ENCODE peak calls at places on chromosomes 1 and 21, in nine cellular contexts. Q is CD4-positive, CD25-positive, alpha-beta regulatory T cell; I is heart left ventricle; J is HCT116; H is stomach; K is CD8-positive, alpha-beta T cell; U is CD8-positive, alpha-beta memory T cell; S is neuronal stem cell; X is A549. W is an unnamed sample.

GRCh38 chr1:105172803-105173202 is 1423.1 kb downstream of the AMY1C start:
- DNase-seq in X (no peak), H (no peak), Q (no peak), J (no peak), U (no peak), K (no peak), S (peak; percentile 27), I (no peak), W (no peak)

GRCh38 chr21:42766756-42767560 is 112.4 kb downstream of the WDR4 start:
- DNase-seq in S (no peak), J (no peak), H (no peak), K (no peak), Q (no peak), I (no peak), U (no peak), X (no peak), W (no peak)

GRCh38 chr1:172708452-172708851 is 49.5 kb downstream of the FASLG start:
- DNase-seq in S (no peak), J (no peak), I (no peak), K (peak; percentile 21), X (no peak), U (no peak), H (no peak), Q (no peak), W (no peak)

GRCh38 chr1:184034761-184035379 is 2.7 kb downstream of the COLGALT2 start:
- DNase-seq in J (no peak), K (no peak), I (no peak), X (no peak), S (no peak), U (no peak), H (no peak), Q (no peak), W (no peak)

GRCh38 chr1:174039069-174039468 is 16.9 kb upstream of the RC3H1 start:
- DNase-seq in I (no peak), K (no peak), S (no peak), J (no peak), Q (no peak), U (no peak), H (no peak), X (no peak), W (no peak)

GRCh38 chr1:222167111-222167510 is 380.8 kb downstream of the HHIPL2 start:
- DNase-seq in J (peak; percentile 35), X (peak; percentile 38), H (peak; percentile 51), S (peak; percentile 1), U (no peak), Q (no peak), I (no peak), K (no peak), W (peak; percentile 66)

GRCh38 chr1:108704501-108704900 is 8.2 kb upstream of the FNDC7 start:
- DNase-seq in I (no peak), X (peak; percentile 36), Q (no peak), J (no peak), K (no peak), H (no peak), U (no peak), S (no peak), W (no peak)

GRCh38 chr1:41318135-41318534 is 43.1 kb upstream of the FOXO6 start:
- DNase-seq in J (no peak), S (no peak), X (no peak), K (no peak), U (no peak), I (no peak), Q (no peak), H (no peak), W (no peak)

GRCh38 chr1:220368352-220369265 is 96.4 kb upstream of the RAB3GAP2 start:
- DNase-seq in I (peak; percentile 39), Q (no peak), K (no peak), S (no peak), X (no peak), H (no peak), U (no peak), J (no peak), W (no peak)

GRCh38 chr21:43321111-43321510 is 105.8 kb downstream of the SIK1 start:
- DNase-seq in K (no peak), H (no peak), U (no peak), X (no peak), I (no peak), J (no peak), S (no peak), Q (no peak), W (no peak)

GRCh38 chr1:52727114-52727586 is 897 bp downstream of the ZYG11B start:
- DNase-seq in I (no peak), X (no peak), K (no peak), S (no peak), H (no peak), U (no peak), Q (no peak), J (no peak), W (no peak)
- H3K27ac ChIP-seq in I (peak overlapping the region; percentile 95), X (peak overlapping the region; percentile 95), K (peak overlapping the region; percentile 48), S (no peak overlapping the region), H (no peak overlapping the region), U (peak overlapping the region; percentile 76), Q (no peak overlapping the region), J (peak overlapping the region; percentile 16), W (no peak overlapping the region)

DNA sequence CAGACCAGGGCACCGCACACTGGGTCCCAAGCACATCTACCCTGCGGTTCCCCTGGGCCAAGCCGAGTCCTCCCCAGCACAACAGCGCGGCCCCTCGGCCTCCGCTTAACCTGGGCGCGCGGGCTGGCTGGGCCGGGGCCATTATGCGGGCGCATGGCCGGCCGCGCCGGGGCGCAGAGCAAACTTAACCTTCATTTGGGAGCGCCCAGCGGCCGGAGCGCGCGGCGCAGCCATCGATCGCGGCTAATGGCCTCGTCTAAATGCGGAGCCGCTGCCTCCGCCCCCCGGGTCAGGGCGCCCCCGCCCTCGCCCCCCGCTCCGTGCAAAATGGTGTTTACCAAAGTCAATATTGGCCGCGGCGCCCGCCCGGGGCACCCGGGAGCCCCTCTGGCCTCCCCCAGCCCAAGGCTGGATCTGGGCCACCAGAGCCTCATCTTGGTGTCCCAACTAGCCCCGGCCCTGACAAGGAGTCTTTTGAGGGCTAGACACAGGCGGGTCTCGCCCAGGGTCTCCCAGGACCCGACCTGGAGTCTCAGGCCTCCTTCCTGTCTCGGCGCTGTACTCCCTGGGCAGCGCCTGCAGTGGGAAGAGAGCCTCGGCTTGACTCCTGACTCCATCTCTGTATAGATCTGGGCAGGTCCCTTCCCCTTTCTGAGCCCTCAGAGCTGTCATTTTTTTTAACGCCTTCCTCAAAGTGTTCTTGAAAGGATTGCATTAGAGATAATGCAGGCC is 272.0 kb downstream of the TRABD2B start:
- DNase-seq in J (no peak), I (no peak), U (no peak), X (peak; percentile 31), K (no peak), Q (no peak), H (no peak), S (no peak), W (no peak)
- H3K4me3 ChIP-seq in J (no peak overlapping the region), I (no peak overlapping the region), U (no peak overlapping the region), X (peak overlapping the region; percentile 38), K (no peak overlapping the region), Q (no peak overlapping the region), H (peak overlapping the region; percentile 27), S (no peak overlapping the region), W (no peak overlapping the region)

GRCh38 chr1:99327357-99327756 is 63.1 kb downstream of the PLPPR4 start:
- DNase-seq in H (no peak), J (no peak), X (no peak), U (no peak), K (no peak), I (no peak), S (no peak), Q (no peak), W (no peak)
- H3K27ac ChIP-seq in H (no peak overlapping the region), J (no peak overlapping the region), X (no peak overlapping the region), U (no peak overlapping the region), K (no peak overlapping the region), I (no peak overlapping the region), S (no peak overlapping the region), Q (no peak overlapping the region), W (no peak overlapping the region)

DNA sequence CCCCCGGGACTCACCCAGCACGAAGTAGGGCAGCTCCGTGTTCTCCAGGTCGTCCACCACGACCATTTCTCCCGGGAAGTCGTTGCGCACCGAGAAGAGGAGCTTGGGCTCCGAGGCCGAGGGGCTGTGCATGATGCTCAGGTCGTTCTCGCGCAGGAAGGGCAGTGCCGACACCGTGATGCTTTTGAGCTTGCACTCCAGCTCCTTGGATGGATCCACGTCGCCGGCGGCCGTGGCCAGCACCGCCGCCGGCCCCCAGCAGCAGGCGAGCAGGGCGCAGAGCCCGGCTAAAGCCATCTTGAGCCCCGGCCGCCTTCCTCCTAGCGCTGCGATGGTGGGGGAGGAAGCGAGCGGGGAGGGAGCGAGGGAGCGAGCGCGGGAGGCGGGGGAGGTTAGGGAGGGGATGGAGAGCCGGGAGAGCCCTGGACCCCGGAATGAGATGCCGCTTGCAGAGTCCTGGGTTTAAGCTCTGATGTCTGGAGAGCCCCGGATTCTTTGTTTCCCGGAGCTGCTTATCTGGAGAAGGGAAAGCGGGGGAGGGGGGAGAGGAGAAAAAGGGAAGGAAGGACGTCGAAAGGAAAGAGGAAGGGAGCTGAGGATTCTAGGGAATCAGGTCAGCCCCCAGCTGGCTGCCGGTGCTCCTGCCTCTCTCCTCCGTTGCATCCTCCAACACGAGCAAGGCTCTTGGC is at the start of gene ASTN1:
- DNase-seq in Q (no peak), S (peak; percentile 58), J (no peak), X (no peak), H (no peak), U (no peak), K (no peak), I (no peak), W (no peak)
- H3K4me3 ChIP-seq in Q (no peak within 1 kb of the TSS), S (peak within 1 kb of the TSS; percentile 94), J (no peak within 1 kb of the TSS), X (peak within 1 kb of the TSS; percentile 13), H (peak within 1 kb of the TSS; percentile 40), U (no peak within 1 kb of the TSS), K (no peak within 1 kb of the TSS), I (peak within 1 kb of the TSS; percentile 31), W (no peak within 1 kb of the TSS)

DNA sequence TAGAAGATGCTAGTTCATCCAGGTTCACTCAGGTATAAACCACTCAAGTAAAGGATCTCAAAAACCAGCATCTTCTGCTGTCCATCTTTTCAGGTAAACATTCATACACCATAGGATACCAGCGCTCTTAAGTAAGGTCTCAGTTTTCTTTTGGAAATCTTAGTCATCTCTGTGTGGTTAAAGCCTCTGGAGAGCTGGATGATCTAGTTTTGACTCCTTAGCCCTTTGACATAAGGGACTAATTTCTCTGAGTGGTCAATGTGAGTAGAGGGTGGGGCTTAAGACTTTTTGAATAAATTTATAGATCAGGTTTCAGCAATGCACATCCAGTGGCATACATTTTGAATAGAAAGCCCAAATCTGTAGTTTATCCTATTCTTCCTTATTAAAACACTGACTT is 92.3 kb downstream of the CTH start:
- DNase-seq in U (no peak), J (no peak), Q (no peak), X (no peak), H (no peak), I (no peak), S (no peak), K (no peak), W (no peak)
- H3K27ac ChIP-seq in U (no peak overlapping the region), J (no peak overlapping the region), Q (no peak overlapping the region), X (no peak overlapping the region), H (no peak overlapping the region), I (no peak overlapping the region), S (no peak overlapping the region), K (no peak overlapping the region), W (no peak overlapping the region)

GRCh38 chr1:165645654-165646366 is 14.8 kb downstream of the MGST3 start:
- DNase-seq in I (peak; percentile 32), S (no peak), U (no peak), J (peak; percentile 16), H (peak; percentile 79), X (peak; percentile 77), Q (no peak), K (peak; percentile 14), W (peak; percentile 56)
- H3K4me3 ChIP-seq in I (no peak overlapping the region), S (no peak overlapping the region), U (no peak overlapping the region), J (no peak overlapping the region), H (no peak overlapping the region), X (peak overlapping the region; percentile 9), Q (no peak overlapping the region), K (no peak overlapping the region), W (no peak overlapping the region)